ENCODE peak calls at places on chromosome 1, in six cellular contexts. O is iris pigment epithelial cell, A is endothelial cell, U is immature natural killer cell, E is right cardiac atrium, X is GM12865. G is an unnamed sample.

GRCh38 chr1:12447301-12447700 is 170.7 kb downstream of the DHRS3 start:
- DNase-seq in U (no peak), O (peak), X (no peak), E (no peak), A (no peak), G (peak)

GRCh38 chr1:192805832-192806323 is 3.0 kb upstream of the RGS2 start:
- DNase-seq in O (peak), E (no peak), X (peak), A (peak), U (peak), G (peak)

GRCh38 chr1:179195374-179195773 is 34.1 kb downstream of the ABL2 start:
- DNase-seq in X (no peak), E (no peak), A (no peak), U (no peak), O (no peak), G (no peak)

GRCh38 chr1:53470155-53470554 is 11.0 kb downstream of the DMRTB1 start:
- DNase-seq in E (peak), X (no peak), A (peak), U (no peak), O (peak), G (peak)

GRCh38 chr1:55443175-55443933 is 228.2 kb upstream of the USP24 start:
- DNase-seq in X (no peak), E (peak), A (no peak), U (no peak), O (peak), G (peak)

GRCh38 chr1:231407537-231408396 is 14.3 kb downstream of the EGLN1 start:
- DNase-seq in E (no peak), X (no peak), U (no peak), A (no peak), O (peak), G (peak)

GRCh38 chr1:234150892-234151291 is 222.4 kb upstream of the COA6 start:
- DNase-seq in O (no peak), E (no peak), A (no peak), U (no peak), X (no peak), G (no peak)

GRCh38 chr1:244212792-244213475 is 161.9 kb downstream of the ZBTB18 start:
- DNase-seq in E (peak), X (no peak), U (no peak), O (peak), A (no peak), G (no peak)

GRCh38 chr1:197285526-197286217 is 17.6 kb downstream of the CRB1 start:
- DNase-seq in E (no peak), A (no peak), U (no peak), O (no peak), X (no peak), G (no peak)

GRCh38 chr1:26983863-26984262 is 9.6 kb upstream of the TRNP1 start:
- DNase-seq in X (no peak), O (no peak), A (no peak), E (no peak), U (no peak), G (no peak)

GRCh38 chr1:6108937-6109636 is 63.4 kb downstream of the KCNAB2 start:
- DNase-seq in A (peak), O (peak), X (peak), U (peak), E (no peak), G (peak)

GRCh38 chr1:92698932-92699331 is 86.0 kb downstream of the EVI5 start:
- DNase-seq in A (no peak), E (peak), X (no peak), O (no peak), U (no peak), G (no peak)

GRCh38 chr1:229272164-229273158 is 1.6 kb downstream of the RAB4A start:
- DNase-seq in U (no peak), E (no peak), X (no peak), A (no peak), O (no peak), G (no peak)